ENCODE peak calls at places on chromosomes 5 and 9, in seven cellular contexts. One of them, this sample, is unnamed.

GRCh38 chr5:14505310-14506140 is 76.1 kb upstream of the OTULINL start:
- DNase-seq in stimulated activated CD4-positive, alpha-beta T cell treated with anti-CD3 and anti-CD28 coated beads, Interleukin-1b, Interleukin-23, amount 100 ng/mL, for 4 hours: no peak
- DNase-seq in IMR-90: no peak
- DNase-seq in NCI-H187: no peak
- DNase-seq in C1 segment of cervical spinal cord: no peak
- DNase-seq in naive thymus-derived CD4-positive, alpha-beta T cell: no peak
- DNase-seq in Calu3: no peak
- DNase-seq in this sample: no peak

GRCh38 chr9:3040761-3041160 is 196.9 kb upstream of the PUM3 start:
- DNase-seq in NCI-H187: no peak
- DNase-seq in IMR-90: no peak
- DNase-seq in stimulated activated CD4-positive, alpha-beta T cell treated with anti-CD3 and anti-CD28 coated beads, Interleukin-1b, Interleukin-23, amount 100 ng/mL, for 4 hours: no peak
- DNase-seq in naive thymus-derived CD4-positive, alpha-beta T cell: no peak
- DNase-seq in C1 segment of cervical spinal cord: no peak
- DNase-seq in Calu3: no peak
- DNase-seq in this sample: no peak

GRCh38 chr5:135155616-135156214 is 121.7 kb upstream of the PITX1 start:
- DNase-seq in C1 segment of cervical spinal cord: no peak
- DNase-seq in IMR-90: no peak
- DNase-seq in stimulated activated CD4-positive, alpha-beta T cell treated with anti-CD3 and anti-CD28 coated beads, Interleukin-1b, Interleukin-23, amount 100 ng/mL, for 4 hours: no peak
- DNase-seq in naive thymus-derived CD4-positive, alpha-beta T cell: no peak
- DNase-seq in NCI-H187: no peak
- DNase-seq in Calu3: no peak
- DNase-seq in this sample: no peak

GRCh38 chr9:98708933-98709911 is at the start of gene GABBR2:
- DNase-seq in IMR-90: peak
- DNase-seq in NCI-H187: no peak
- DNase-seq in Calu3: peak
- DNase-seq in naive thymus-derived CD4-positive, alpha-beta T cell: no peak
- DNase-seq in stimulated activated CD4-positive, alpha-beta T cell treated with anti-CD3 and anti-CD28 coated beads, Interleukin-1b, Interleukin-23, amount 100 ng/mL, for 4 hours: no peak
- DNase-seq in C1 segment of cervical spinal cord: no peak
- DNase-seq in this sample: no peak

GRCh38 chr5:108560581-108560980 is 178.7 kb upstream of the FBXL17 start:
- DNase-seq in NCI-H187: no peak
- DNase-seq in stimulated activated CD4-positive, alpha-beta T cell treated with anti-CD3 and anti-CD28 coated beads, Interleukin-1b, Interleukin-23, amount 100 ng/mL, for 4 hours: no peak
- DNase-seq in IMR-90: peak
- DNase-seq in C1 segment of cervical spinal cord: no peak
- DNase-seq in naive thymus-derived CD4-positive, alpha-beta T cell: no peak
- DNase-seq in Calu3: no peak
- DNase-seq in this sample: no peak

GRCh38 chr9:134648701-134649525 is 7.3 kb downstream of the COL5A1 start:
- DNase-seq in stimulated activated CD4-positive, alpha-beta T cell treated with anti-CD3 and anti-CD28 coated beads, Interleukin-1b, Interleukin-23, amount 100 ng/mL, for 4 hours: no peak
- DNase-seq in NCI-H187: no peak
- DNase-seq in Calu3: no peak
- DNase-seq in naive thymus-derived CD4-positive, alpha-beta T cell: no peak
- DNase-seq in IMR-90: peak
- DNase-seq in C1 segment of cervical spinal cord: no peak
- DNase-seq in this sample: no peak

GRCh38 chr9:137814436-137814835 is 63.1 kb upstream of the CACNA1B start:
- DNase-seq in NCI-H187: no peak
- DNase-seq in Calu3: no peak
- DNase-seq in C1 segment of cervical spinal cord: no peak
- DNase-seq in naive thymus-derived CD4-positive, alpha-beta T cell: no peak
- DNase-seq in IMR-90: no peak
- DNase-seq in stimulated activated CD4-positive, alpha-beta T cell treated with anti-CD3 and anti-CD28 coated beads, Interleukin-1b, Interleukin-23, amount 100 ng/mL, for 4 hours: no peak
- DNase-seq in this sample: no peak

GRCh38 chr5:114935490-114935889 is 234.2 kb downstream of the TRIM36 start:
- DNase-seq in naive thymus-derived CD4-positive, alpha-beta T cell: no peak
- DNase-seq in Calu3: no peak
- DNase-seq in IMR-90: no peak
- DNase-seq in stimulated activated CD4-positive, alpha-beta T cell treated with anti-CD3 and anti-CD28 coated beads, Interleukin-1b, Interleukin-23, amount 100 ng/mL, for 4 hours: no peak
- DNase-seq in NCI-H187: no peak
- DNase-seq in C1 segment of cervical spinal cord: no peak
- DNase-seq in this sample: no peak

GRCh38 chr5:40717281-40717680 is 37.6 kb downstream of the PTGER4 start:
- DNase-seq in Calu3: no peak
- DNase-seq in NCI-H187: no peak
- DNase-seq in naive thymus-derived CD4-positive, alpha-beta T cell: no peak
- DNase-seq in stimulated activated CD4-positive, alpha-beta T cell treated with anti-CD3 and anti-CD28 coated beads, Interleukin-1b, Interleukin-23, amount 100 ng/mL, for 4 hours: no peak
- DNase-seq in C1 segment of cervical spinal cord: no peak
- DNase-seq in IMR-90: peak
- DNase-seq in this sample: no peak

GRCh38 chr5:107502711-107503110 is 168.0 kb downstream of the EFNA5 start:
- DNase-seq in naive thymus-derived CD4-positive, alpha-beta T cell: no peak
- DNase-seq in Calu3: no peak
- DNase-seq in C1 segment of cervical spinal cord: no peak
- DNase-seq in stimulated activated CD4-positive, alpha-beta T cell treated with anti-CD3 and anti-CD28 coated beads, Interleukin-1b, Interleukin-23, amount 100 ng/mL, for 4 hours: no peak
- DNase-seq in NCI-H187: peak
- DNase-seq in IMR-90: no peak
- DNase-seq in this sample: no peak

GRCh38 chr5:59042683-59043082 is 459.8 kb downstream of the RAB3C start:
- DNase-seq in Calu3: no peak
- DNase-seq in naive thymus-derived CD4-positive, alpha-beta T cell: no peak
- DNase-seq in IMR-90: no peak
- DNase-seq in NCI-H187: no peak
- DNase-seq in C1 segment of cervical spinal cord: no peak
- DNase-seq in stimulated activated CD4-positive, alpha-beta T cell treated with anti-CD3 and anti-CD28 coated beads, Interleukin-1b, Interleukin-23, amount 100 ng/mL, for 4 hours: no peak
- DNase-seq in this sample: no peak

GRCh38 chr9:16515207-16515606 is 355.3 kb downstream of the BNC2 start:
- DNase-seq in Calu3: no peak
- DNase-seq in NCI-H187: no peak
- DNase-seq in naive thymus-derived CD4-positive, alpha-beta T cell: no peak
- DNase-seq in C1 segment of cervical spinal cord: no peak
- DNase-seq in IMR-90: peak
- DNase-seq in stimulated activated CD4-positive, alpha-beta T cell treated with anti-CD3 and anti-CD28 coated beads, Interleukin-1b, Interleukin-23, amount 100 ng/mL, for 4 hours: no peak
- DNase-seq in this sample: no peak

GRCh38 chr5:135993894-135994514 is 34.8 kb upstream of the TGFBI start:
- DNase-seq in stimulated activated CD4-positive, alpha-beta T cell treated with anti-CD3 and anti-CD28 coated beads, Interleukin-1b, Interleukin-23, amount 100 ng/mL, for 4 hours: no peak
- DNase-seq in IMR-90: peak
- DNase-seq in C1 segment of cervical spinal cord: no peak
- DNase-seq in naive thymus-derived CD4-positive, alpha-beta T cell: no peak
- DNase-seq in NCI-H187: no peak
- DNase-seq in Calu3: no peak
- DNase-seq in this sample: no peak

GRCh38 chr5:26343801-26344310 is 694.5 kb downstream of the CDH9 start:
- DNase-seq in IMR-90: no peak
- DNase-seq in NCI-H187: no peak
- DNase-seq in C1 segment of cervical spinal cord: no peak
- DNase-seq in naive thymus-derived CD4-positive, alpha-beta T cell: no peak
- DNase-seq in stimulated activated CD4-positive, alpha-beta T cell treated with anti-CD3 and anti-CD28 coated beads, Interleukin-1b, Interleukin-23, amount 100 ng/mL, for 4 hours: no peak
- DNase-seq in Calu3: no peak
- DNase-seq in this sample: no peak

GRCh38 chr5:171422495-171422894 is 3.0 kb downstream of the FGF18 start:
- DNase-seq in NCI-H187: no peak
- DNase-seq in naive thymus-derived CD4-positive, alpha-beta T cell: no peak
- DNase-seq in stimulated activated CD4-positive, alpha-beta T cell treated with anti-CD3 and anti-CD28 coated beads, Interleukin-1b, Interleukin-23, amount 100 ng/mL, for 4 hours: no peak
- DNase-seq in Calu3: no peak
- DNase-seq in IMR-90: no peak
- DNase-seq in C1 segment of cervical spinal cord: no peak
- DNase-seq in this sample: no peak

GRCh38 chr5:36502608-36503007 is 103.8 kb upstream of the SLC1A3 start:
- DNase-seq in IMR-90: peak
- DNase-seq in C1 segment of cervical spinal cord: no peak
- DNase-seq in stimulated activated CD4-positive, alpha-beta T cell treated with anti-CD3 and anti-CD28 coated beads, Interleukin-1b, Interleukin-23, amount 100 ng/mL, for 4 hours: no peak
- DNase-seq in Calu3: peak
- DNase-seq in NCI-H187: no peak
- DNase-seq in naive thymus-derived CD4-positive, alpha-beta T cell: no peak
- DNase-seq in this sample: no peak

GRCh38 chr5:39249560-39250274 is 30.4 kb upstream of the FYB1 start:
- DNase-seq in C1 segment of cervical spinal cord: no peak
- DNase-seq in IMR-90: no peak
- DNase-seq in naive thymus-derived CD4-positive, alpha-beta T cell: no peak
- DNase-seq in Calu3: no peak
- DNase-seq in NCI-H187: no peak
- DNase-seq in stimulated activated CD4-positive, alpha-beta T cell treated with anti-CD3 and anti-CD28 coated beads, Interleukin-1b, Interleukin-23, amount 100 ng/mL, for 4 hours: no peak
- DNase-seq in this sample: no peak

GRCh38 chr5:135024956-135025729 is 8.9 kb downstream of the PITX1 start:
- DNase-seq in stimulated activated CD4-positive, alpha-beta T cell treated with anti-CD3 and anti-CD28 coated beads, Interleukin-1b, Interleukin-23, amount 100 ng/mL, for 4 hours: no peak
- DNase-seq in naive thymus-derived CD4-positive, alpha-beta T cell: no peak
- DNase-seq in NCI-H187: no peak
- DNase-seq in Calu3: peak
- DNase-seq in IMR-90: no peak
- DNase-seq in C1 segment of cervical spinal cord: no peak
- DNase-seq in this sample: no peak

GRCh38 chr5:143733635-143734341 is 78.2 kb upstream of the HMHB1 start:
- DNase-seq in IMR-90: peak
- DNase-seq in stimulated activated CD4-positive, alpha-beta T cell treated with anti-CD3 and anti-CD28 coated beads, Interleukin-1b, Interleukin-23, amount 100 ng/mL, for 4 hours: no peak
- DNase-seq in naive thymus-derived CD4-positive, alpha-beta T cell: no peak
- DNase-seq in NCI-H187: no peak
- DNase-seq in C1 segment of cervical spinal cord: no peak
- DNase-seq in Calu3: no peak
- DNase-seq in this sample: no peak

GRCh38 chr9:28212979-28213378 is 639.7 kb upstream of the C9orf72 start:
- DNase-seq in IMR-90: peak
- DNase-seq in naive thymus-derived CD4-positive, alpha-beta T cell: no peak
- DNase-seq in NCI-H187: peak
- DNase-seq in stimulated activated CD4-positive, alpha-beta T cell treated with anti-CD3 and anti-CD28 coated beads, Interleukin-1b, Interleukin-23, amount 100 ng/mL, for 4 hours: no peak
- DNase-seq in C1 segment of cervical spinal cord: no peak
- DNase-seq in Calu3: no peak
- DNase-seq in this sample: no peak

GRCh38 chr5:147560982-147561381 is 51.1 kb upstream of the DPYSL3 start:
- DNase-seq in C1 segment of cervical spinal cord: no peak
- DNase-seq in stimulated activated CD4-positive, alpha-beta T cell treated with anti-CD3 and anti-CD28 coated beads, Interleukin-1b, Interleukin-23, amount 100 ng/mL, for 4 hours: no peak
- DNase-seq in Calu3: peak
- DNase-seq in naive thymus-derived CD4-positive, alpha-beta T cell: no peak
- DNase-seq in IMR-90: no peak
- DNase-seq in NCI-H187: no peak
- DNase-seq in this sample: no peak

GRCh38 chr9:76610009-76610352 is 151.0 kb downstream of the GCNT1 start:
- DNase-seq in NCI-H187: no peak
- DNase-seq in Calu3: no peak
- DNase-seq in IMR-90: peak
- DNase-seq in C1 segment of cervical spinal cord: no peak
- DNase-seq in naive thymus-derived CD4-positive, alpha-beta T cell: no peak
- DNase-seq in stimulated activated CD4-positive, alpha-beta T cell treated with anti-CD3 and anti-CD28 coated beads, Interleukin-1b, Interleukin-23, amount 100 ng/mL, for 4 hours: no peak
- DNase-seq in this sample: no peak

GRCh38 chr9:27503623-27504022 is 20.5 kb upstream of the IFNK start:
- DNase-seq in Calu3: no peak
- DNase-seq in IMR-90: no peak
- DNase-seq in naive thymus-derived CD4-positive, alpha-beta T cell: no peak
- DNase-seq in stimulated activated CD4-positive, alpha-beta T cell treated with anti-CD3 and anti-CD28 coated beads, Interleukin-1b, Interleukin-23, amount 100 ng/mL, for 4 hours: no peak
- DNase-seq in C1 segment of cervical spinal cord: no peak
- DNase-seq in NCI-H187: no peak
- DNase-seq in this sample: no peak

GRCh38 chr5:122942164-122942914 is 94.2 kb downstream of the PPIC start:
- DNase-seq in stimulated activated CD4-positive, alpha-beta T cell treated with anti-CD3 and anti-CD28 coated beads, Interleukin-1b, Interleukin-23, amount 100 ng/mL, for 4 hours: no peak
- DNase-seq in naive thymus-derived CD4-positive, alpha-beta T cell: no peak
- DNase-seq in IMR-90: peak
- DNase-seq in C1 segment of cervical spinal cord: no peak
- DNase-seq in Calu3: no peak
- DNase-seq in NCI-H187: no peak
- DNase-seq in this sample: no peak

This sample was measured in memory B cell.